ENCODE peak calls at places on chromosomes 13 and 19, in five cellular contexts. X, C, K, A and F are unnamed samples.

GRCh38 chr13:41506312-41506711 is 49.0 kb downstream of the RGCC start:
- DNase-seq in A (no peak), X (no peak), C (no peak), K (no peak), F (no peak)

GRCh38 chr19:21823224-21823623 is 12.8 kb downstream of the ZNF43 start:
- DNase-seq in C (no peak), X (no peak), A (no peak), K (no peak), F (no peak)

GRCh38 chr13:97880298-97880675 is 73.2 kb upstream of the IPO5 start:
- DNase-seq in C (no peak), A (no peak), X (no peak), K (no peak), F (no peak)

GRCh38 chr13:98476538-98476966 is 100.4 kb downstream of the STK24 start:
- DNase-seq in X (no peak), A (no peak), K (peak), C (no peak), F (peak)

GRCh38 chr13:100835695-100836094 is 161.1 kb upstream of the TMTC4 start:
- DNase-seq in C (no peak), X (no peak), K (no peak), A (no peak), F (no peak)

GRCh38 chr19:39428309-39429112 is 7.2 kb downstream of the RPS16 start:
- DNase-seq in A (peak), X (no peak), K (no peak), C (no peak), F (no peak)

GRCh38 chr13:73000027-73000674 is 58.7 kb upstream of the KLF5 start:
- DNase-seq in X (no peak), C (no peak), K (no peak), A (no peak), F (no peak)

GRCh38 chr19:11296264-11296663 is 304 bp downstream of the TSPAN16 start:
- DNase-seq in K (no peak), X (no peak), C (no peak), A (no peak), F (no peak)

GRCh38 chr13:73677041-73677589 is 457.1 kb downstream of the KLF12 start:
- DNase-seq in C (no peak), A (no peak), K (no peak), X (no peak), F (peak)

GRCh38 chr13:98445340-98446233 is 131.3 kb downstream of the STK24 start:
- DNase-seq in K (peak), C (no peak), A (peak), X (peak), F (peak)

GRCh38 chr13:27176772-27177171 is 5.2 kb upstream of the USP12 start:
- DNase-seq in K (no peak), A (no peak), C (no peak), X (no peak), F (no peak)

GRCh38 chr13:58953638-58954037 is 1210.1 kb downstream of the DIAPH3 start:
- DNase-seq in C (no peak), X (no peak), A (no peak), K (no peak), F (no peak)

GRCh38 chr19:39327318-39327717 is 6.7 kb upstream of the LRFN1 start:
- DNase-seq in A (no peak), C (no peak), K (no peak), X (no peak), F (no peak)

GRCh38 chr13:50437252-50437651 is 406.2 kb downstream of the DLEU7 start:
- DNase-seq in A (no peak), C (no peak), X (no peak), K (no peak), F (no peak)

GRCh38 chr19:44770550-44771257 is 7.0 kb upstream of the CBLC start:
- DNase-seq in A (peak), X (peak), C (peak), K (peak), F (peak)

GRCh38 chr19:28316464-28316863 is 896.5 kb downstream of the UQCRFS1 start:
- DNase-seq in A (no peak), X (no peak), C (no peak), K (no peak), F (no peak)

GRCh38 chr13:114282143-114282685 is 813 bp downstream of the UPF3A start:
- DNase-seq in C (peak), A (peak), X (peak), K (peak), F (peak)

GRCh38 chr19:1577090-1577928 is 9.2 kb upstream of the MEX3D start:
- DNase-seq in C (no peak), A (no peak), X (no peak), K (no peak), F (no peak)

GRCh38 chr19:3573162-3573857 is 566 bp downstream of the HMG20B start:
- DNase-seq in K (no peak), C (no peak), X (no peak), A (peak), F (no peak)

GRCh38 chr19:45206328-45206727 is 27.7 kb downstream of the BLOC1S3 start:
- DNase-seq in C (no peak), A (no peak), X (no peak), K (no peak), F (no peak)

GRCh38 chr13:105972306-105972721 is 563.1 kb downstream of the EFNB2 start:
- DNase-seq in K (no peak), C (no peak), X (no peak), A (no peak), F (no peak)

GRCh38 chr13:35767256-35767981 is 290.9 kb upstream of the MAB21L1 start:
- DNase-seq in A (no peak), K (no peak), X (no peak), C (no peak), F (no peak)

GRCh38 chr13:113646376-113646775 is 11.6 kb downstream of the ATP4B start:
- DNase-seq in K (no peak), X (no peak), A (no peak), C (no peak), F (no peak)

GRCh38 chr13:93496985-93497673 is 270.5 kb downstream of the GPC6 start:
- DNase-seq in K (no peak), C (no peak), A (no peak), X (no peak), F (no peak)

GRCh38 chr19:45960595-45961235 is 12.9 kb downstream of the NOVA2 start:
- DNase-seq in A (peak), X (no peak), C (no peak), K (no peak), F (peak)

GRCh38 chr13:56182598-56182997 is 958.1 kb upstream of the PRR20A start:
- DNase-seq in C (no peak), X (no peak), A (no peak), K (no peak), F (no peak)

GRCh38 chr13:34638897-34639296 is 303.2 kb upstream of the NBEA start:
- DNase-seq in A (no peak), X (no peak), K (no peak), C (no peak), F (no peak)

GRCh38 chr13:80469841-80470378 is 129.0 kb upstream of the SPRY2 start:
- DNase-seq in X (no peak), C (no peak), A (no peak), K (no peak), F (no peak)

GRCh38 chr13:39417643-39418042 is 185.3 kb downstream of the LHFPL6 start:
- DNase-seq in A (no peak), X (no peak), C (no peak), K (no peak), F (peak)

GRCh38 chr13:85074543-85075313 is 724.5 kb downstream of the SLITRK6 start:
- DNase-seq in A (no peak), K (no peak), C (no peak), X (no peak), F (no peak)

DNA sequence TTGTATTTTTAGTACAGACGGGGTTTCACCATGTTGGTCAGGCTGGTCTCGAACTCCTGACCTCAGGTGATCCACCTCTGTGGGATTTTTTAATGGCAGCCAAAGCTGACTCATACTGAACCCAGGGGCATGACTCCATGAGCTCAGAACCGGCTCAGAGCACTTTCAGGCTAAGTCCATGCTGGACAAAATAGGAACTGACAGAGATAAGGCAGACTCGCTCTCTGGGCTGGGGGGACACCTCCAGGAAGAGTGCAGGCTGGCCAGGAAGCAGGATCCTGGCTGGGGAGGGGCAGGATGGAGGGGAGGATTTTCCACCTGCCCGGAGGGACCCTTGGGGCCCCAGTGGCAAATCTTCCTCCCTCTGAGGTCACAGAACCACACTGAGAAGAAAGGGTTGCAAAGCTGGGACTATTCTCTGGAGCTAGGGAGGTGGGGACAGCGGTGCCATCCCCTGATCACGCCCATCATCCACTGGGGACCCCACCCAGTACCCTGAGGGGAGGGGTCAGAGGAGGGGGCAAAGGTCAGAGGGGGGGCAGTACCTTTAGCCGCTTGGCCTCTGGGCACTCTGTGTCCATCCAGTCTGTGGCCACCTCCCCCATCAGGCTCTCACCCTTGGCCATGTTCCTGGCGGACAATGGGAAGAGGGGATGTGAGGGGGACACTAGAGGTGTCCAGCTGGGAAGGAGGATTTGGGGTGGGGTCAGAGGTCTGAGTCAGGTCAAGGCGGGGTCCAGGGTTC is 31.1 kb downstream of the NOTCH3 start:
- DNase-seq in C (no peak), K (no peak), A (no peak), X (no peak), F (no peak)
- TF ChIP-seq CTCF in C (no peak), K (no peak), A (no peak), X (no peak), F (no peak)

GRCh38 chr19:18895038-18895827 is 725 bp downstream of the CERS1 start:
- DNase-seq in K (no peak), X (peak), C (no peak), A (peak), F (peak)
- TF ChIP-seq CTCF in K (no peak), X (peak), C (peak), A (peak), F (peak)

GRCh38 chr19:41928221-41928683 is at the start of gene ERFL:
- DNase-seq in X (no peak), K (peak), A (peak), C (no peak), F (no peak)
- TF ChIP-seq CTCF in X (no peak), K (no peak), A (no peak), C (no peak), F (no peak)

GRCh38 chr19:58218899-58219298 is 9.8 kb upstream of the ZNF544 start:
- DNase-seq in X (no peak), A (no peak), C (no peak), K (peak), F (no peak)
- TF ChIP-seq CTCF in X (no peak), A (no peak), C (peak), K (peak), F (no peak)

GRCh38 chr19:33956941-33957340 is 160.3 kb downstream of the KCTD15 start:
- DNase-seq in K (no peak), C (no peak), X (no peak), A (no peak), F (no peak)
- TF ChIP-seq CTCF in K (no peak), C (no peak), X (no peak), A (no peak), F (no peak)

GRCh38 chr19:35216833-35217707 is 11.5 kb downstream of the FAM187B start:
- DNase-seq in X (no peak), A (no peak), C (no peak), K (peak), F (peak)
- TF ChIP-seq CTCF in X (no peak), A (no peak), C (no peak), K (no peak), F (peak)

GRCh38 chr19:42113641-42114348 is 18.5 kb downstream of the POU2F2 start:
- DNase-seq in A (peak), X (no peak), K (no peak), C (no peak), F (peak)
- TF ChIP-seq CTCF in A (no peak), X (peak), K (no peak), C (peak), F (no peak)

DNA sequence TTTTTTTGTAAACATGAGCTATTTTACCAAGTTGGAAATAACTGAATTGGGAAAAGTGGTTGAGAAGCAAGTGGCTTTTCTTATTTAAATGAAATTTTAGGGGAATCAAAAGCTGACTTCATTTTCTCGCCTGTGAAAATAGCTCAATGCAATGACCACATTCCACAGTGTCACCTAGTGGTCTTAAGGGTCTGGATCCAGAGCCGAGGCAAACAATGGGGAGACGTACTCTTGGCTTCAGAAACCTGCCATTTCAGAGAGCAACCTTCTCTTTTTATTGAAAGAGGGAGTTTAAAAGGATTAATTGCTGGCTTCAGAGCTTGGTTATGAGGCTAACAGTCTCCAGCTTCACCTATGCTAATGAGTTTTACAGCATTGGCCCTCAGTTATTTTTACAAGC is 39.7 kb upstream of the RXFP2 start:
- DNase-seq in K (no peak), X (no peak), C (no peak), A (no peak), F (no peak)
- TF ChIP-seq CTCF in K (no peak), X (peak), C (peak), A (no peak), F (no peak)